ENCODE peak calls at places on chromosomes 3 and 15, in ten cellular contexts. K, U, G, E, P, D, L, J, W and T are unnamed samples.

GRCh38 chr15:29087521-29088285 is 181.9 kb downstream of the NSMCE3 start:
- DNase-seq in E (no peak), L (no peak), W (no peak), K (no peak), D (no peak), P (no peak), J (no peak), U (no peak), G (no peak), T (no peak)

GRCh38 chr3:184732133-184732532 is 20.3 kb upstream of the MAGEF1 start:
- DNase-seq in J (no peak), L (no peak), K (no peak), W (no peak), G (no peak), D (no peak), P (no peak), E (no peak), U (no peak), T (no peak)

GRCh38 chr3:139121513-139122220 is 77.0 kb upstream of the PRR23C start:
- DNase-seq in P (peak; percentile 69), G (no peak), U (no peak), K (no peak), J (no peak), L (no peak), W (no peak), D (peak; percentile 42), E (no peak), T (no peak)

GRCh38 chr3:18351069-18351628 is 74.0 kb downstream of the SATB1 start:
- DNase-seq in W (no peak), J (peak; percentile 12), E (no peak), G (peak; percentile 2), K (no peak), U (no peak), L (no peak), P (peak; percentile 5), D (no peak), T (no peak)

GRCh38 chr3:153768559-153769469 is 352.4 kb upstream of the ARHGEF26 start:
- DNase-seq in J (peak; percentile 19), G (peak; percentile 60), E (no peak), W (no peak), U (peak; percentile 6), D (peak; percentile 37), P (peak; percentile 76), K (peak; percentile 22), L (peak; percentile 30), T (peak; percentile 12)

GRCh38 chr3:4493931-4494806 is 1.0 kb downstream of the ITPR1 start:
- DNase-seq in W (no peak), P (peak; percentile 51), L (no peak), D (peak; percentile 38), U (no peak), K (no peak), E (peak; percentile 33), G (no peak), J (no peak), T (no peak)

GRCh38 chr15:64597469-64597806 is 137.1 kb downstream of the ZNF609 start:
- DNase-seq in G (peak; percentile 74), K (no peak), P (no peak), J (no peak), U (peak; percentile 52), E (no peak), D (no peak), W (no peak), L (no peak), T (no peak)

GRCh38 chr3:4825572-4826236 is 153.5 kb upstream of the BHLHE40 start:
- DNase-seq in W (peak; percentile 63), L (no peak), G (no peak), J (no peak), D (no peak), P (no peak), U (no peak), E (peak; percentile 69), K (no peak), T (no peak)

GRCh38 chr3:130044370-130044769 is 37.3 kb upstream of the ALG1L2 start:
- DNase-seq in J (no peak), L (no peak), E (no peak), U (no peak), W (no peak), P (no peak), D (no peak), G (no peak), K (no peak), T (no peak)